ENCODE peak calls at places on chromosomes 4 and X, in six cellular contexts. One of them, this sample, is unnamed.

GRCh38 chr4:90415116-90415515 is 287.9 kb downstream of the CCSER1 start:
- DNase-seq in GM23248: no peak
- DNase-seq in stimulated activated CD4-positive, alpha-beta T cell treated with anti-CD3 and anti-CD28 coated beads, Interleukin-1b, Interleukin-23, amount 100 ng/mL, for 24 hours: no peak
- DNase-seq in ovary: no peak
- DNase-seq in CD4-positive, alpha-beta T cell: no peak
- DNase-seq in AG10803: no peak
- DNase-seq in this sample: no peak

GRCh38 chrX:68443155-68443868 is 10.0 kb upstream of the OPHN1 start:
- DNase-seq in GM23248: peak
- DNase-seq in stimulated activated CD4-positive, alpha-beta T cell treated with anti-CD3 and anti-CD28 coated beads, Interleukin-1b, Interleukin-23, amount 100 ng/mL, for 24 hours: no peak
- DNase-seq in ovary: no peak
- DNase-seq in CD4-positive, alpha-beta T cell: no peak
- DNase-seq in AG10803: peak
- DNase-seq in this sample: no peak

GRCh38 chrX:71128915-71129765 is 10.7 kb downstream of the MED12 start:
- DNase-seq in GM23248: peak
- DNase-seq in stimulated activated CD4-positive, alpha-beta T cell treated with anti-CD3 and anti-CD28 coated beads, Interleukin-1b, Interleukin-23, amount 100 ng/mL, for 24 hours: peak
- DNase-seq in ovary: peak
- DNase-seq in CD4-positive, alpha-beta T cell: peak
- DNase-seq in AG10803: peak
- DNase-seq in this sample: peak

GRCh38 chrX:16512401-16512776 is 137.6 kb upstream of the S100G start:
- DNase-seq in GM23248: no peak
- DNase-seq in stimulated activated CD4-positive, alpha-beta T cell treated with anti-CD3 and anti-CD28 coated beads, Interleukin-1b, Interleukin-23, amount 100 ng/mL, for 24 hours: no peak
- DNase-seq in ovary: no peak
- DNase-seq in CD4-positive, alpha-beta T cell: no peak
- DNase-seq in AG10803: no peak
- DNase-seq in this sample: no peak

GRCh38 chr4:48108309-48109073 is 25.6 kb downstream of the TXK start:
- DNase-seq in GM23248: no peak
- DNase-seq in stimulated activated CD4-positive, alpha-beta T cell treated with anti-CD3 and anti-CD28 coated beads, Interleukin-1b, Interleukin-23, amount 100 ng/mL, for 24 hours: no peak
- DNase-seq in ovary: no peak
- DNase-seq in CD4-positive, alpha-beta T cell: no peak
- DNase-seq in AG10803: no peak
- DNase-seq in this sample: no peak

GRCh38 chrX:17738737-17739535 is 1.6 kb downstream of the SCML1 start:
- DNase-seq in GM23248: peak
- DNase-seq in stimulated activated CD4-positive, alpha-beta T cell treated with anti-CD3 and anti-CD28 coated beads, Interleukin-1b, Interleukin-23, amount 100 ng/mL, for 24 hours: no peak
- DNase-seq in ovary: no peak
- DNase-seq in CD4-positive, alpha-beta T cell: no peak
- DNase-seq in AG10803: peak
- DNase-seq in this sample: no peak

GRCh38 chr4:4758708-4759107 is 100.8 kb upstream of the MSX1 start:
- DNase-seq in GM23248: no peak
- DNase-seq in stimulated activated CD4-positive, alpha-beta T cell treated with anti-CD3 and anti-CD28 coated beads, Interleukin-1b, Interleukin-23, amount 100 ng/mL, for 24 hours: no peak
- DNase-seq in ovary: no peak
- DNase-seq in CD4-positive, alpha-beta T cell: no peak
- DNase-seq in AG10803: no peak
- DNase-seq in this sample: no peak

GRCh38 chrX:30612250-30612655 is 34.7 kb upstream of the TASL start:
- DNase-seq in GM23248: no peak
- DNase-seq in stimulated activated CD4-positive, alpha-beta T cell treated with anti-CD3 and anti-CD28 coated beads, Interleukin-1b, Interleukin-23, amount 100 ng/mL, for 24 hours: no peak
- DNase-seq in ovary: no peak
- DNase-seq in CD4-positive, alpha-beta T cell: no peak
- DNase-seq in AG10803: no peak
- DNase-seq in this sample: no peak

GRCh38 chrX:68880846-68881513 is 52.2 kb downstream of the EFNB1 start:
- DNase-seq in GM23248: no peak
- DNase-seq in stimulated activated CD4-positive, alpha-beta T cell treated with anti-CD3 and anti-CD28 coated beads, Interleukin-1b, Interleukin-23, amount 100 ng/mL, for 24 hours: no peak
- DNase-seq in ovary: no peak
- DNase-seq in CD4-positive, alpha-beta T cell: no peak
- DNase-seq in AG10803: no peak
- DNase-seq in this sample: no peak

GRCh38 chrX:46994096-46994495 is 81.9 kb downstream of the JADE3 start:
- DNase-seq in GM23248: no peak
- DNase-seq in stimulated activated CD4-positive, alpha-beta T cell treated with anti-CD3 and anti-CD28 coated beads, Interleukin-1b, Interleukin-23, amount 100 ng/mL, for 24 hours: no peak
- DNase-seq in ovary: no peak
- DNase-seq in CD4-positive, alpha-beta T cell: no peak
- DNase-seq in AG10803: peak
- DNase-seq in this sample: no peak

GRCh38 chr4:176538217-176538925 is 218.6 kb downstream of the SPCS3 start:
- DNase-seq in GM23248: peak
- DNase-seq in stimulated activated CD4-positive, alpha-beta T cell treated with anti-CD3 and anti-CD28 coated beads, Interleukin-1b, Interleukin-23, amount 100 ng/mL, for 24 hours: no peak
- DNase-seq in ovary: no peak
- DNase-seq in CD4-positive, alpha-beta T cell: no peak
- DNase-seq in AG10803: peak
- DNase-seq in this sample: no peak

GRCh38 chr4:85929926-85930325 is 429.9 kb downstream of the MAPK10 start:
- DNase-seq in GM23248: peak
- DNase-seq in stimulated activated CD4-positive, alpha-beta T cell treated with anti-CD3 and anti-CD28 coated beads, Interleukin-1b, Interleukin-23, amount 100 ng/mL, for 24 hours: no peak
- DNase-seq in ovary: no peak
- DNase-seq in CD4-positive, alpha-beta T cell: no peak
- DNase-seq in AG10803: no peak
- DNase-seq in this sample: peak

GRCh38 chrX:101957174-101957573 is 25.3 kb upstream of the ZMAT1 start:
- DNase-seq in GM23248: no peak
- DNase-seq in stimulated activated CD4-positive, alpha-beta T cell treated with anti-CD3 and anti-CD28 coated beads, Interleukin-1b, Interleukin-23, amount 100 ng/mL, for 24 hours: no peak
- DNase-seq in ovary: no peak
- DNase-seq in CD4-positive, alpha-beta T cell: no peak
- DNase-seq in AG10803: no peak
- DNase-seq in this sample: no peak

GRCh38 chr4:33996075-33996718 is 2248.1 kb downstream of the ARAP2 start:
- DNase-seq in GM23248: peak
- DNase-seq in stimulated activated CD4-positive, alpha-beta T cell treated with anti-CD3 and anti-CD28 coated beads, Interleukin-1b, Interleukin-23, amount 100 ng/mL, for 24 hours: no peak
- DNase-seq in ovary: no peak
- DNase-seq in CD4-positive, alpha-beta T cell: no peak
- DNase-seq in AG10803: no peak
- DNase-seq in this sample: no peak

GRCh38 chrX:146907391-146908240 is 93.1 kb upstream of the CXorf51A start:
- DNase-seq in GM23248: peak
- DNase-seq in stimulated activated CD4-positive, alpha-beta T cell treated with anti-CD3 and anti-CD28 coated beads, Interleukin-1b, Interleukin-23, amount 100 ng/mL, for 24 hours: no peak
- DNase-seq in ovary: no peak
- DNase-seq in CD4-positive, alpha-beta T cell: no peak
- DNase-seq in AG10803: peak
- DNase-seq in this sample: no peak

GRCh38 chrX:153765138-153766079 is 1.4 kb downstream of the PLXNB3 start:
- DNase-seq in GM23248: peak
- DNase-seq in stimulated activated CD4-positive, alpha-beta T cell treated with anti-CD3 and anti-CD28 coated beads, Interleukin-1b, Interleukin-23, amount 100 ng/mL, for 24 hours: no peak
- DNase-seq in ovary: no peak
- DNase-seq in CD4-positive, alpha-beta T cell: no peak
- DNase-seq in AG10803: no peak
- DNase-seq in this sample: no peak

GRCh38 chr4:174848596-174848995 is 19.5 kb upstream of the GLRA3 start:
- DNase-seq in GM23248: no peak
- DNase-seq in stimulated activated CD4-positive, alpha-beta T cell treated with anti-CD3 and anti-CD28 coated beads, Interleukin-1b, Interleukin-23, amount 100 ng/mL, for 24 hours: no peak
- DNase-seq in ovary: no peak
- DNase-seq in CD4-positive, alpha-beta T cell: no peak
- DNase-seq in AG10803: no peak
- DNase-seq in this sample: no peak

GRCh38 chr4:158121203-158121586 is 51.6 kb downstream of the GASK1B start:
- DNase-seq in GM23248: peak
- DNase-seq in stimulated activated CD4-positive, alpha-beta T cell treated with anti-CD3 and anti-CD28 coated beads, Interleukin-1b, Interleukin-23, amount 100 ng/mL, for 24 hours: no peak
- DNase-seq in ovary: no peak
- DNase-seq in CD4-positive, alpha-beta T cell: no peak
- DNase-seq in AG10803: peak
- DNase-seq in this sample: peak

GRCh38 chrX:110182362-110182761 is 135.5 kb downstream of the AMMECR1 start:
- DNase-seq in GM23248: peak
- DNase-seq in stimulated activated CD4-positive, alpha-beta T cell treated with anti-CD3 and anti-CD28 coated beads, Interleukin-1b, Interleukin-23, amount 100 ng/mL, for 24 hours: no peak
- DNase-seq in ovary: no peak
- DNase-seq in CD4-positive, alpha-beta T cell: no peak
- DNase-seq in AG10803: peak
- DNase-seq in this sample: no peak

GRCh38 chr4:140012688-140013087 is 141.3 kb downstream of the MAML3 start:
- DNase-seq in GM23248: peak
- DNase-seq in stimulated activated CD4-positive, alpha-beta T cell treated with anti-CD3 and anti-CD28 coated beads, Interleukin-1b, Interleukin-23, amount 100 ng/mL, for 24 hours: peak
- DNase-seq in ovary: no peak
- DNase-seq in CD4-positive, alpha-beta T cell: peak
- DNase-seq in AG10803: peak
- DNase-seq in this sample: peak

GRCh38 chrX:101078716-101079115 is at the start of gene TMEM35A:
- DNase-seq in GM23248: peak
- DNase-seq in stimulated activated CD4-positive, alpha-beta T cell treated with anti-CD3 and anti-CD28 coated beads, Interleukin-1b, Interleukin-23, amount 100 ng/mL, for 24 hours: no peak
- DNase-seq in ovary: peak
- DNase-seq in CD4-positive, alpha-beta T cell: no peak
- DNase-seq in AG10803: peak
- DNase-seq in this sample: no peak

GRCh38 chrX:83845397-83845796 is 15.5 kb upstream of the CYLC1 start:
- DNase-seq in GM23248: peak
- DNase-seq in stimulated activated CD4-positive, alpha-beta T cell treated with anti-CD3 and anti-CD28 coated beads, Interleukin-1b, Interleukin-23, amount 100 ng/mL, for 24 hours: no peak
- DNase-seq in ovary: no peak
- DNase-seq in CD4-positive, alpha-beta T cell: no peak
- DNase-seq in AG10803: peak
- DNase-seq in this sample: no peak

GRCh38 chr4:186727977-186728519 is 4.4 kb upstream of the FAT1 start:
- DNase-seq in GM23248: peak
- DNase-seq in stimulated activated CD4-positive, alpha-beta T cell treated with anti-CD3 and anti-CD28 coated beads, Interleukin-1b, Interleukin-23, amount 100 ng/mL, for 24 hours: no peak
- DNase-seq in ovary: no peak
- DNase-seq in CD4-positive, alpha-beta T cell: no peak
- DNase-seq in AG10803: peak
- DNase-seq in this sample: no peak

GRCh38 chr4:186932196-186932595 is 208.5 kb upstream of the FAT1 start:
- DNase-seq in GM23248: peak
- DNase-seq in stimulated activated CD4-positive, alpha-beta T cell treated with anti-CD3 and anti-CD28 coated beads, Interleukin-1b, Interleukin-23, amount 100 ng/mL, for 24 hours: no peak
- DNase-seq in ovary: no peak
- DNase-seq in CD4-positive, alpha-beta T cell: no peak
- DNase-seq in AG10803: no peak
- DNase-seq in this sample: no peak

GRCh38 chr4:52640808-52641595 is 18.1 kb downstream of the USP46 start:
- DNase-seq in GM23248: peak
- DNase-seq in stimulated activated CD4-positive, alpha-beta T cell treated with anti-CD3 and anti-CD28 coated beads, Interleukin-1b, Interleukin-23, amount 100 ng/mL, for 24 hours: no peak
- DNase-seq in ovary: no peak
- DNase-seq in CD4-positive, alpha-beta T cell: no peak
- DNase-seq in AG10803: peak
- DNase-seq in this sample: no peak

GRCh38 chrX:150035531-150035930 is 97.2 kb upstream of the EOLA2 start:
- DNase-seq in GM23248: peak
- DNase-seq in stimulated activated CD4-positive, alpha-beta T cell treated with anti-CD3 and anti-CD28 coated beads, Interleukin-1b, Interleukin-23, amount 100 ng/mL, for 24 hours: no peak
- DNase-seq in ovary: no peak
- DNase-seq in CD4-positive, alpha-beta T cell: no peak
- DNase-seq in AG10803: peak
- DNase-seq in this sample: no peak

GRCh38 chr4:17385403-17385802 is 126.5 kb downstream of the QDPR start:
- DNase-seq in GM23248: peak
- DNase-seq in stimulated activated CD4-positive, alpha-beta T cell treated with anti-CD3 and anti-CD28 coated beads, Interleukin-1b, Interleukin-23, amount 100 ng/mL, for 24 hours: no peak
- DNase-seq in ovary: no peak
- DNase-seq in CD4-positive, alpha-beta T cell: no peak
- DNase-seq in AG10803: peak
- DNase-seq in this sample: peak

GRCh38 chr4:55435136-55435535 is 39.4 kb downstream of the TMEM165 start:
- DNase-seq in GM23248: peak
- DNase-seq in stimulated activated CD4-positive, alpha-beta T cell treated with anti-CD3 and anti-CD28 coated beads, Interleukin-1b, Interleukin-23, amount 100 ng/mL, for 24 hours: no peak
- DNase-seq in ovary: no peak
- DNase-seq in CD4-positive, alpha-beta T cell: no peak
- DNase-seq in AG10803: no peak
- DNase-seq in this sample: no peak

GRCh38 chr4:15601862-15602261 is 53.3 kb downstream of the FBXL5 start:
- DNase-seq in GM23248: no peak
- DNase-seq in stimulated activated CD4-positive, alpha-beta T cell treated with anti-CD3 and anti-CD28 coated beads, Interleukin-1b, Interleukin-23, amount 100 ng/mL, for 24 hours: no peak
- DNase-seq in ovary: no peak
- DNase-seq in CD4-positive, alpha-beta T cell: no peak
- DNase-seq in AG10803: no peak
- DNase-seq in this sample: no peak

GRCh38 chrX:69088171-69088938 is 76.9 kb downstream of the PJA1 start:
- DNase-seq in GM23248: peak
- DNase-seq in stimulated activated CD4-positive, alpha-beta T cell treated with anti-CD3 and anti-CD28 coated beads, Interleukin-1b, Interleukin-23, amount 100 ng/mL, for 24 hours: no peak
- DNase-seq in ovary: no peak
- DNase-seq in CD4-positive, alpha-beta T cell: no peak
- DNase-seq in AG10803: peak
- DNase-seq in this sample: no peak

GRCh38 chr4:105474110-105474518 is 252 bp upstream of the PPA2 start:
- DNase-seq in GM23248: peak
- DNase-seq in stimulated activated CD4-positive, alpha-beta T cell treated with anti-CD3 and anti-CD28 coated beads, Interleukin-1b, Interleukin-23, amount 100 ng/mL, for 24 hours: no peak
- DNase-seq in ovary: peak
- DNase-seq in CD4-positive, alpha-beta T cell: no peak
- DNase-seq in AG10803: peak
- DNase-seq in this sample: peak

GRCh38 chr4:113684534-113685091 is 76.9 kb downstream of the CAMK2D start:
- DNase-seq in GM23248: peak
- DNase-seq in stimulated activated CD4-positive, alpha-beta T cell treated with anti-CD3 and anti-CD28 coated beads, Interleukin-1b, Interleukin-23, amount 100 ng/mL, for 24 hours: no peak
- DNase-seq in ovary: no peak
- DNase-seq in CD4-positive, alpha-beta T cell: no peak
- DNase-seq in AG10803: peak
- DNase-seq in this sample: peak